ENCODE peak calls at places on chromosomes 6 and 20, in four cellular contexts. One of them, this sample, is unnamed.

GRCh38 chr6:150898390-150899170 is 33.1 kb downstream of the MTHFD1L start:
- DNase-seq in stimulated activated CD8-positive, alpha-beta memory T cell treated with anti-CD3 and anti-CD28 coated beads, Interleukin-7, amount 100 ng/mL, for 48 hours: no peak
- DNase-seq in EH: peak; percentile 63
- DNase-seq in BJ: no peak
- DNase-seq in this sample: peak; percentile 36

GRCh38 chr6:3939964-3940363 is 90.8 kb downstream of the FAM50B start:
- DNase-seq in stimulated activated CD8-positive, alpha-beta memory T cell treated with anti-CD3 and anti-CD28 coated beads, Interleukin-7, amount 100 ng/mL, for 48 hours: no peak
- DNase-seq in EH: no peak
- DNase-seq in BJ: no peak
- DNase-seq in this sample: no peak

GRCh38 chr20:53177687-53178086 is 205.5 kb downstream of the TSHZ2 start:
- DNase-seq in stimulated activated CD8-positive, alpha-beta memory T cell treated with anti-CD3 and anti-CD28 coated beads, Interleukin-7, amount 100 ng/mL, for 48 hours: no peak
- DNase-seq in EH: no peak
- DNase-seq in BJ: no peak
- DNase-seq in this sample: no peak

GRCh38 chr6:37190159-37190535 is 20.2 kb downstream of the PIM1 start:
- DNase-seq in stimulated activated CD8-positive, alpha-beta memory T cell treated with anti-CD3 and anti-CD28 coated beads, Interleukin-7, amount 100 ng/mL, for 48 hours: no peak
- DNase-seq in EH: peak; percentile 49
- DNase-seq in BJ: no peak
- DNase-seq in this sample: peak; percentile 22

GRCh38 chr20:17680128-17680835 is 1.8 kb downstream of the RRBP1 start:
- DNase-seq in stimulated activated CD8-positive, alpha-beta memory T cell treated with anti-CD3 and anti-CD28 coated beads, Interleukin-7, amount 100 ng/mL, for 48 hours: no peak
- DNase-seq in EH: peak; percentile 91
- DNase-seq in BJ: no peak
- DNase-seq in this sample: peak; percentile 83

GRCh38 chr6:133359256-133359655 is 118.1 kb downstream of the EYA4 start:
- DNase-seq in stimulated activated CD8-positive, alpha-beta memory T cell treated with anti-CD3 and anti-CD28 coated beads, Interleukin-7, amount 100 ng/mL, for 48 hours: no peak
- DNase-seq in EH: no peak
- DNase-seq in BJ: no peak
- DNase-seq in this sample: no peak

GRCh38 chr6:88867841-88868558 is 95.4 kb downstream of the RNGTT start:
- DNase-seq in stimulated activated CD8-positive, alpha-beta memory T cell treated with anti-CD3 and anti-CD28 coated beads, Interleukin-7, amount 100 ng/mL, for 48 hours: no peak
- DNase-seq in EH: no peak
- DNase-seq in BJ: no peak
- DNase-seq in this sample: peak; percentile 89

GRCh38 chr6:145453376-145453775 is 281.9 kb downstream of the EPM2A start:
- DNase-seq in stimulated activated CD8-positive, alpha-beta memory T cell treated with anti-CD3 and anti-CD28 coated beads, Interleukin-7, amount 100 ng/mL, for 48 hours: no peak
- DNase-seq in EH: no peak
- DNase-seq in BJ: no peak
- DNase-seq in this sample: peak; percentile 30

GRCh38 chr20:17611540-17612286 is 41.8 kb downstream of the DSTN start:
- DNase-seq in stimulated activated CD8-positive, alpha-beta memory T cell treated with anti-CD3 and anti-CD28 coated beads, Interleukin-7, amount 100 ng/mL, for 48 hours: no peak
- DNase-seq in EH: peak; percentile 44
- DNase-seq in BJ: no peak
- DNase-seq in this sample: peak; percentile 51

GRCh38 chr6:7787137-7787575 is 61.3 kb downstream of the BMP6 start:
- DNase-seq in stimulated activated CD8-positive, alpha-beta memory T cell treated with anti-CD3 and anti-CD28 coated beads, Interleukin-7, amount 100 ng/mL, for 48 hours: no peak
- DNase-seq in EH: peak; percentile 84
- DNase-seq in BJ: peak; percentile 63
- DNase-seq in this sample: no peak

GRCh38 chr6:144415014-144415413 is 129.9 kb downstream of the UTRN start:
- DNase-seq in stimulated activated CD8-positive, alpha-beta memory T cell treated with anti-CD3 and anti-CD28 coated beads, Interleukin-7, amount 100 ng/mL, for 48 hours: no peak
- DNase-seq in EH: peak; percentile 83
- DNase-seq in BJ: no peak
- DNase-seq in this sample: peak; percentile 92

GRCh38 chr6:148523051-148523450 is 180.4 kb downstream of the SASH1 start:
- DNase-seq in stimulated activated CD8-positive, alpha-beta memory T cell treated with anti-CD3 and anti-CD28 coated beads, Interleukin-7, amount 100 ng/mL, for 48 hours: no peak
- DNase-seq in EH: peak; percentile 98
- DNase-seq in BJ: no peak
- DNase-seq in this sample: peak; percentile 95

GRCh38 chr6:83198486-83199172 is 5.5 kb downstream of the RWDD2A start:
- DNase-seq in stimulated activated CD8-positive, alpha-beta memory T cell treated with anti-CD3 and anti-CD28 coated beads, Interleukin-7, amount 100 ng/mL, for 48 hours: no peak
- DNase-seq in EH: peak; percentile 80
- DNase-seq in BJ: no peak
- DNase-seq in this sample: peak; percentile 86

GRCh38 chr6:137486388-137486787 is 7.8 kb downstream of the OLIG3 start:
- DNase-seq in stimulated activated CD8-positive, alpha-beta memory T cell treated with anti-CD3 and anti-CD28 coated beads, Interleukin-7, amount 100 ng/mL, for 48 hours: no peak
- DNase-seq in EH: no peak
- DNase-seq in BJ: no peak
- DNase-seq in this sample: no peak

GRCh38 chr6:29424575-29424974 is 9.8 kb downstream of the OR12D1 start:
- DNase-seq in stimulated activated CD8-positive, alpha-beta memory T cell treated with anti-CD3 and anti-CD28 coated beads, Interleukin-7, amount 100 ng/mL, for 48 hours: no peak
- DNase-seq in EH: no peak
- DNase-seq in BJ: no peak
- DNase-seq in this sample: peak; percentile 9

GRCh38 chr6:11328613-11329247 is 96.3 kb upstream of the NEDD9 start:
- DNase-seq in stimulated activated CD8-positive, alpha-beta memory T cell treated with anti-CD3 and anti-CD28 coated beads, Interleukin-7, amount 100 ng/mL, for 48 hours: no peak
- DNase-seq in EH: peak; percentile 93
- DNase-seq in BJ: peak; percentile 82
- DNase-seq in this sample: peak; percentile 47

GRCh38 chr20:56422131-56422823 is 10.2 kb downstream of the CASS4 start:
- DNase-seq in stimulated activated CD8-positive, alpha-beta memory T cell treated with anti-CD3 and anti-CD28 coated beads, Interleukin-7, amount 100 ng/mL, for 48 hours: no peak
- DNase-seq in EH: peak; percentile 87
- DNase-seq in BJ: no peak
- DNase-seq in this sample: peak; percentile 92

GRCh38 chr20:13841206-13841605 is 56.4 kb downstream of the NDUFAF5 start:
- DNase-seq in stimulated activated CD8-positive, alpha-beta memory T cell treated with anti-CD3 and anti-CD28 coated beads, Interleukin-7, amount 100 ng/mL, for 48 hours: no peak
- DNase-seq in EH: no peak
- DNase-seq in BJ: no peak
- DNase-seq in this sample: no peak

GRCh38 chr6:121951918-121952379 is 447.5 kb upstream of the HSF2 start:
- DNase-seq in stimulated activated CD8-positive, alpha-beta memory T cell treated with anti-CD3 and anti-CD28 coated beads, Interleukin-7, amount 100 ng/mL, for 48 hours: no peak
- DNase-seq in EH: peak; percentile 81
- DNase-seq in BJ: no peak
- DNase-seq in this sample: peak; percentile 75

GRCh38 chr6:127516676-127517273 is 2.4 kb downstream of the MTCL3 start:
- DNase-seq in stimulated activated CD8-positive, alpha-beta memory T cell treated with anti-CD3 and anti-CD28 coated beads, Interleukin-7, amount 100 ng/mL, for 48 hours: no peak
- DNase-seq in EH: peak; percentile 65
- DNase-seq in BJ: no peak
- DNase-seq in this sample: peak; percentile 75

GRCh38 chr6:67237276-67237675 is 1397.8 kb upstream of the ADGRB3 start:
- DNase-seq in stimulated activated CD8-positive, alpha-beta memory T cell treated with anti-CD3 and anti-CD28 coated beads, Interleukin-7, amount 100 ng/mL, for 48 hours: no peak
- DNase-seq in EH: no peak
- DNase-seq in BJ: no peak
- DNase-seq in this sample: no peak

GRCh38 chr6:11354019-11354418 is 121.6 kb upstream of the NEDD9 start:
- DNase-seq in stimulated activated CD8-positive, alpha-beta memory T cell treated with anti-CD3 and anti-CD28 coated beads, Interleukin-7, amount 100 ng/mL, for 48 hours: peak; percentile 80
- DNase-seq in EH: peak; percentile 79
- DNase-seq in BJ: no peak
- DNase-seq in this sample: no peak

GRCh38 chr20:33278700-33279099 is 4.3 kb upstream of the BPIFB1 start:
- DNase-seq in stimulated activated CD8-positive, alpha-beta memory T cell treated with anti-CD3 and anti-CD28 coated beads, Interleukin-7, amount 100 ng/mL, for 48 hours: no peak
- DNase-seq in EH: no peak
- DNase-seq in BJ: no peak
- DNase-seq in this sample: no peak

GRCh38 chr20:56487216-56487615 is 18.8 kb downstream of the RTF2 start:
- DNase-seq in stimulated activated CD8-positive, alpha-beta memory T cell treated with anti-CD3 and anti-CD28 coated beads, Interleukin-7, amount 100 ng/mL, for 48 hours: no peak
- DNase-seq in EH: no peak
- DNase-seq in BJ: no peak
- DNase-seq in this sample: no peak

This sample was measured in ELR.